ENCODE peak calls at places on chromosome 15, in six cellular contexts. One of them, this sample, is unnamed.

GRCh38 chr15:63948436-63948835 is 97.8 kb downstream of the DAPK2 start:
- DNase-seq in heart left ventricle: no peak
- DNase-seq in breast epithelium: no peak
- DNase-seq in NB4: no peak
- DNase-seq in prostate gland: no peak
- DNase-seq in HCT116: no peak
- DNase-seq in this sample: no peak

GRCh38 chr15:51907136-51907862 is 64.3 kb downstream of the LEO1 start:
- DNase-seq in heart left ventricle: no peak
- DNase-seq in breast epithelium: no peak
- DNase-seq in NB4: no peak
- DNase-seq in prostate gland: peak; percentile 40
- DNase-seq in HCT116: peak; percentile 96
- DNase-seq in this sample: no peak

GRCh38 chr15:65385868-65386253 is 8.1 kb upstream of the IGDCC3 start:
- DNase-seq in heart left ventricle: peak; percentile 54
- DNase-seq in breast epithelium: no peak
- DNase-seq in NB4: no peak
- DNase-seq in prostate gland: no peak
- DNase-seq in HCT116: no peak
- DNase-seq in this sample: no peak

GRCh38 chr15:93049233-93049632 is 39.8 kb downstream of the RGMA start:
- DNase-seq in heart left ventricle: no peak
- DNase-seq in breast epithelium: no peak
- DNase-seq in NB4: no peak
- DNase-seq in prostate gland: no peak
- DNase-seq in HCT116: no peak
- DNase-seq in this sample: no peak

GRCh38 chr15:83526319-83526718 is 79.2 kb downstream of the SH3GL3 start:
- DNase-seq in heart left ventricle: no peak
- DNase-seq in breast epithelium: no peak
- DNase-seq in NB4: no peak
- DNase-seq in prostate gland: no peak
- DNase-seq in HCT116: no peak
- DNase-seq in this sample: no peak

GRCh38 chr15:25784876-25785642 is 78.1 kb downstream of the ATP10A start:
- DNase-seq in heart left ventricle: no peak
- DNase-seq in breast epithelium: no peak
- DNase-seq in NB4: no peak
- DNase-seq in prostate gland: no peak
- DNase-seq in HCT116: no peak
- DNase-seq in this sample: no peak

GRCh38 chr15:62573856-62574255 is 408.8 kb upstream of the C2CD4B start:
- DNase-seq in heart left ventricle: no peak
- DNase-seq in breast epithelium: no peak
- DNase-seq in NB4: no peak
- DNase-seq in prostate gland: no peak
- DNase-seq in HCT116: no peak
- DNase-seq in this sample: no peak

GRCh38 chr15:43484455-43484854 is 8.5 kb downstream of the TP53BP1 start:
- DNase-seq in heart left ventricle: no peak
- DNase-seq in breast epithelium: no peak
- DNase-seq in NB4: no peak
- DNase-seq in prostate gland: no peak
- DNase-seq in HCT116: no peak
- DNase-seq in this sample: no peak

DNA sequence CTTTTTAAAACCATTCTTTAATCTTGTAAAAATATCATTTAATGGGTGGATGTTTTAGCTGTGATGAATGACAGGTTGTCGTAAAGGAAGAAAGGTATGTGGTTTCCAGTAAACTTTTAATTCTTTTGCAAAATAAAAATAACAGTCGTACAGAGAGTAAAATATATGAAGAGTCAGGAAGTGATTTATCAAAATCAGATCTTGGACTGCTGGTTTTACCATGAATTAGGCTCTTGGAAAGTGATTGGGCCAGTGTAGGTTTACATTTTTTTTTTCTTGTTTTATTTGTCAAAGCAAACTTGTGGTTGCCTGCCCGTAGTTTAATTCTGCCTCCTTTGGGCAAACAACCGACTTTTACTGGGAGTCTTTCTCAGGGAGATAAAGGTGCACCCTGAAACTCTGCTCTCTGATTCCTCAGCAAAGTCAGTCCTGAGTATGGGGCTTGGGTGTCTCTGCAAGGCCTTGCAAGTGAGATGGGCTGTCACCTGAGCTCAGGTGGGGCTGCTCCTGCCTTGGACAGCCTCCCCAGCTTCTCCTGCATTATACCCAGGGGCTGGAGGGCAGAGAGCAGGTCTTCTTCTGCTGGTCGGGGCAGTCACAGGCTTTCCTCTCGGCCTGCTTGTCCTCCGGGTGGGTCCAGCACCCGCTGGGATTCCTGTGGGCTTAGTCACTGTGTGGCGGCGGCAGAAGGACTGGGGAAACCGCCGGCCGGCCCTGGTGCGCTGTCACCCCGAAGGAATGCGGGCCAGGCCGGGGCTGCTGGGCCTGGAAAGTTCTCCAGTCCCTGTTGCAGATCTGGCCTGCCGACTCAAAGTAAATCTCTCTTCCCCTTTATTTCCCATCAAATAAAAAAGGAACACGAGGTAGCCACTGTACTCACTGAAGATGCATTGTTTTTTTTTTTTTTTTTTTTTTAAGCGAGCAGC is 79.0 kb downstream of the IGF1R start:
- DNase-seq in heart left ventricle: peak; percentile 88
- DNase-seq in breast epithelium: peak; percentile 93
- DNase-seq in NB4: no peak
- DNase-seq in prostate gland: peak; percentile 87
- DNase-seq in HCT116: peak; percentile 84
- DNase-seq in this sample: no peak
- TF ChIP-seq POLR2A in heart left ventricle: no peak
- TF ChIP-seq POLR2A in breast epithelium: no peak
- TF ChIP-seq POLR2A in NB4: no peak
- TF ChIP-seq POLR2A in prostate gland: no peak
- TF ChIP-seq POLR2A in HCT116: no peak
- TF ChIP-seq POLR2A in this sample: no peak

DNA sequence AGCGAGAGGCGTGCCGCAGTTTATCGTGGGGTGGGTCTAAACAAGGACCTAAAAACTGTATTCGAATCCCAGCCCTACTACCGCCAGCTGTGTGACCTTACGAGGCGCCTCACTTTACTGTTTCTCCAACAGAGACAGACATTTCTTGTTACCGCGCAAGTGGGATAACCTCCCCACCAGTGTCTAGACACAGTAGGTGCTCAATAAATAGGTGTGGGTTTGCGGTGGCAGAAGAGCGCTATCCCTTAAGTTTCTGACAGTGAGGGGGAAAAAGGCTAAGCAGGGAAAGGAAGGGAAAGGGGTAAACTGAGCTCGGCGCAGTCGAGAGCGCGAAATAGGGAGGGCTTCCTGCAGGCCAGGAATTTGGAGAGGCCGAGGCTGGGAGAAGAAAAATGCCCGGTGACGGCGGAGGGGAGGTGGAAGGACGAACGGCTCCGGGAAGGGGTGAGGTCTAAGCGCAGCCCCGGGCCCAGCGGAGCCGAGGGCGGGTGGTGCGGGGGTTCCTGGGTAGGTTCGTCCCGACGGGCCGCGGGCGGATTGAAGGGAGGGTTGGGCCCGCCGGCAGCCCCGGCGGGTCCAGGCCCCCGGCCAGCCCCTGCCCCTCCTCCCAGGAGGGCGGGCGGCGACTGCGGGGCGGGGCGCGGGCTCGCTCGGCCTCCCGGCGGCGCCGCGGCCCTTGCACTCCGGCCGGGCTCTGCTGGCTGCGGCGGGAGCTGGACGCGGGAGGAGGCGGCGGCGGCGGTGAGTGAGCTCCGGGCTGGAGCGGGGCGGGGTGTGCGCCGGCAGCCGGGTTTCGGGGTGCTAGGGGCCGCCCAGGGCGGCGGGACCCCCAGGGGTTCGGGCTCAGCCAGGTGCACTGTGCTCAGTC is at the start of gene CGNL1:
- DNase-seq in heart left ventricle: peak; percentile 40
- DNase-seq in breast epithelium: no peak
- DNase-seq in NB4: peak; percentile 12
- DNase-seq in prostate gland: peak; percentile 51
- DNase-seq in HCT116: no peak
- DNase-seq in this sample: no peak
- TF ChIP-seq POLR2A in heart left ventricle: no peak
- TF ChIP-seq POLR2A in breast epithelium: no peak
- TF ChIP-seq POLR2A in NB4: no peak
- TF ChIP-seq POLR2A in prostate gland: peak; percentile 47
- TF ChIP-seq POLR2A in HCT116: no peak
- TF ChIP-seq POLR2A in this sample: no peak

GRCh38 chr15:72338617-72339321 is 18.8 kb upstream of the CELF6 start:
- DNase-seq in heart left ventricle: no peak
- DNase-seq in breast epithelium: no peak
- DNase-seq in NB4: peak; percentile 39
- DNase-seq in prostate gland: no peak
- DNase-seq in HCT116: no peak
- DNase-seq in this sample: no peak
- TF ChIP-seq POLR2A in heart left ventricle: no peak
- TF ChIP-seq POLR2A in breast epithelium: no peak
- TF ChIP-seq POLR2A in NB4: no peak
- TF ChIP-seq POLR2A in prostate gland: no peak
- TF ChIP-seq POLR2A in HCT116: no peak
- TF ChIP-seq POLR2A in this sample: no peak

GRCh38 chr15:49734831-49735508 is 114.1 kb downstream of the DTWD1 start:
- DNase-seq in heart left ventricle: no peak
- DNase-seq in breast epithelium: no peak
- DNase-seq in NB4: no peak
- DNase-seq in prostate gland: no peak
- DNase-seq in HCT116: no peak
- DNase-seq in this sample: no peak
- TF ChIP-seq POLR2A in heart left ventricle: no peak
- TF ChIP-seq POLR2A in breast epithelium: no peak
- TF ChIP-seq POLR2A in NB4: no peak
- TF ChIP-seq POLR2A in prostate gland: no peak
- TF ChIP-seq POLR2A in HCT116: no peak
- TF ChIP-seq POLR2A in this sample: no peak

DNA sequence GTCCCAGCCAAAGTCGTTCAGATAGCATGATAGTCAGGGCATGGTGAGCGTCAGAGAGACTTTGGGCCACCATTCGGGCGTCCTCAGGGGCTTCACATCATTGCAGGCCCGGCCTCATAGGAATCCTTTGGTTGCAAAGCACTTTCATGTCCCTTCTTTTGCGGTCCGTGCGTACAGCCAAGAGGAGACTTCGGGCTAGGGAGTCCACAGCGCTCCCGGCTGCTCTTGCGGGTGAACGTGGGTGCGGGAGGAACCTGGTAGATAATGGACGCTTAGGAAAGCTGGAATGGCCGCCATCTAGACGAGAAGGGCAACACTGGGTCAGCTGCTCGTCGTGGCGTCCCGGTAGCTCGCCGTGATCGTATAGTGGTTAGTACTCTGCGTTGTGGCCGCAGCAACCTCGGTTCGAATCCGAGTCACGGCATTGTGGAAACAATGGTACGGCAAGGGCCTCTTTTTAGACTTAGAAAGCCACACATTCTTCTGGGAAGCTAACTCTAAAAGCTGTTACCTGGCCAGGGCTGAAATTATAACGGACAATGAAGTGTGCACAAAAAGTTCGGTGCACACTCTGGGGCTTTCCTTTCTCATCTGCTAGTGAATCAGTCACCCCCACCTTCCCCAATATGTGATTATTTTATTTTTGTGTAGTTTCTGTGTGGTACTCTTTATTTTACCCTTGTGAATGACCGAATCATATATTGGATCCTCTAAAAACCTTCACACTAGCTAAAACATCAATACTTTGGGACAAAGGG is 13.2 kb upstream of the SHF start:
- DNase-seq in heart left ventricle: peak; percentile 87
- DNase-seq in breast epithelium: peak; percentile 79
- DNase-seq in NB4: peak; percentile 84
- DNase-seq in prostate gland: peak; percentile 72
- DNase-seq in HCT116: peak; percentile 79
- DNase-seq in this sample: no peak
- TF ChIP-seq POLR2A in heart left ventricle: no peak
- TF ChIP-seq POLR2A in breast epithelium: no peak
- TF ChIP-seq POLR2A in NB4: no peak
- TF ChIP-seq POLR2A in prostate gland: no peak
- TF ChIP-seq POLR2A in HCT116: no peak
- TF ChIP-seq POLR2A in this sample: no peak

DNA sequence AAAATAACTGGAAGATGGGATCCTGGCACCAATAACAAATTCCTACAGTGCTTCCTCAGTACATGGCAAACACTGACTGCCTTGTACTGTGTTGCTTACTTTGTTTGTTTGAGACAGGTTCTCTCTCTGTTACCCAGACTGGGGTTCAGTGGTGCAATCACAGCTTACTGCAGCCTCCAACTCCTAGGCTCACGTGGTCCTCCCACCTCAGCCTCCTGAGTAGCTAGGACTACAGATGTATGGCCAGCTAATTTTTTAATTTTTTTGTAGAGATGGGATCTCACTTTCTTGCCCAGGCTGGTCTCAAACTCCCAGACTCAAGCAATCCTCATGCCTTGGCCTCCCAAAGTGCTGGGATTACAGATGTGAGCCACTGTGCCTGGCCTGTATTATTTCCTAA is 3.7 kb upstream of the ALPK3 start:
- DNase-seq in heart left ventricle: no peak
- DNase-seq in breast epithelium: no peak
- DNase-seq in NB4: no peak
- DNase-seq in prostate gland: no peak
- DNase-seq in HCT116: no peak
- DNase-seq in this sample: no peak
- TF ChIP-seq POLR2A in heart left ventricle: no peak
- TF ChIP-seq POLR2A in breast epithelium: no peak
- TF ChIP-seq POLR2A in NB4: no peak
- TF ChIP-seq POLR2A in prostate gland: no peak
- TF ChIP-seq POLR2A in HCT116: no peak
- TF ChIP-seq POLR2A in this sample: no peak

GRCh38 chr15:69154026-69154425 is 6.4 kb upstream of the GLCE start:
- DNase-seq in heart left ventricle: no peak
- DNase-seq in breast epithelium: no peak
- DNase-seq in NB4: no peak
- DNase-seq in prostate gland: no peak
- DNase-seq in HCT116: no peak
- DNase-seq in this sample: no peak
- TF ChIP-seq POLR2A in heart left ventricle: no peak
- TF ChIP-seq POLR2A in breast epithelium: no peak
- TF ChIP-seq POLR2A in NB4: no peak
- TF ChIP-seq POLR2A in prostate gland: no peak
- TF ChIP-seq POLR2A in HCT116: no peak
- TF ChIP-seq POLR2A in this sample: no peak

GRCh38 chr15:89824607-89824867 is 9.9 kb upstream of the ANPEP start:
- DNase-seq in heart left ventricle: no peak
- DNase-seq in breast epithelium: no peak
- DNase-seq in NB4: no peak
- DNase-seq in prostate gland: no peak
- DNase-seq in HCT116: no peak
- DNase-seq in this sample: no peak

GRCh38 chr15:89822951-89823701 is 8.5 kb upstream of the ANPEP start:
- DNase-seq in heart left ventricle: no peak
- DNase-seq in breast epithelium: no peak
- DNase-seq in NB4: peak; percentile 83
- DNase-seq in prostate gland: no peak
- DNase-seq in HCT116: no peak
- DNase-seq in this sample: no peak

GRCh38 chr15:89822611-89822950 is 7.9 kb upstream of the ANPEP start:
- DNase-seq in heart left ventricle: no peak
- DNase-seq in breast epithelium: no peak
- DNase-seq in NB4: no peak
- DNase-seq in prostate gland: no peak
- DNase-seq in HCT116: no peak
- DNase-seq in this sample: no peak

GRCh38 chr15:89825264-89825940 is 10.8 kb upstream of the ANPEP start:
- DNase-seq in heart left ventricle: no peak
- DNase-seq in breast epithelium: no peak
- DNase-seq in NB4: peak; percentile 87
- DNase-seq in prostate gland: no peak
- DNase-seq in HCT116: no peak
- DNase-seq in this sample: no peak

GRCh38 chr15:89823836-89824606 is 9.4 kb upstream of the ANPEP start:
- DNase-seq in heart left ventricle: no peak
- DNase-seq in breast epithelium: no peak
- DNase-seq in NB4: no peak
- DNase-seq in prostate gland: no peak
- DNase-seq in HCT116: no peak
- DNase-seq in this sample: no peak
- TF ChIP-seq POLR2A in heart left ventricle: no peak
- TF ChIP-seq POLR2A in breast epithelium: no peak
- TF ChIP-seq POLR2A in NB4: no peak
- TF ChIP-seq POLR2A in prostate gland: no peak
- TF ChIP-seq POLR2A in HCT116: no peak
- TF ChIP-seq POLR2A in this sample: no peak

This sample was measured in GM12892.